ENCODE peak calls at places on chromosome 5, in five cellular contexts. One of them, this sample, is unnamed. For H3K36me3, the result is how much of the 10 kb centered on the place peaks cover.

GRCh38 chr5:95595289-95595931 is 24.5 kb upstream of the GPR150 start:
- DNase-seq in ovary: no peak
- DNase-seq in RWPE2: no peak
- DNase-seq in brain microvascular endothelial cell: no peak
- DNase-seq in keratinocyte: no peak
- DNase-seq in this sample: no peak

GRCh38 chr5:135075621-135076585 is 41.9 kb upstream of the PITX1 start:
- DNase-seq in RWPE2: peak
- DNase-seq in ovary: no peak
- DNase-seq in brain microvascular endothelial cell: peak
- DNase-seq in keratinocyte: no peak
- DNase-seq in this sample: no peak

GRCh38 chr5:3546028-3546427 is 49.6 kb upstream of the IRX1 start:
- DNase-seq in RWPE2: no peak
- DNase-seq in keratinocyte: no peak
- DNase-seq in ovary: no peak
- DNase-seq in brain microvascular endothelial cell: no peak
- DNase-seq in this sample: no peak

GRCh38 chr5:115648072-115648471 is 22.2 kb upstream of the TMED7 start:
- DNase-seq in keratinocyte: no peak
- DNase-seq in RWPE2: no peak
- DNase-seq in brain microvascular endothelial cell: no peak
- DNase-seq in ovary: no peak
- DNase-seq in this sample: no peak

GRCh38 chr5:20683241-20683940 is 695.4 kb upstream of the CDH18 start:
- DNase-seq in brain microvascular endothelial cell: no peak
- DNase-seq in ovary: no peak
- DNase-seq in keratinocyte: no peak
- DNase-seq in RWPE2: no peak
- DNase-seq in this sample: no peak

GRCh38 chr5:93831449-93831848 is 90.0 kb upstream of the POU5F2 start:
- DNase-seq in keratinocyte: peak
- DNase-seq in brain microvascular endothelial cell: peak
- DNase-seq in ovary: no peak
- DNase-seq in RWPE2: no peak
- DNase-seq in this sample: no peak

GRCh38 chr5:115920171-115920725 is 42.0 kb upstream of the LVRN start:
- DNase-seq in RWPE2: no peak
- DNase-seq in ovary: no peak
- DNase-seq in keratinocyte: no peak
- DNase-seq in brain microvascular endothelial cell: no peak
- DNase-seq in this sample: no peak

GRCh38 chr5:130550553-130550940 is 614.5 kb downstream of the HINT1 start:
- DNase-seq in brain microvascular endothelial cell: no peak
- DNase-seq in RWPE2: no peak
- DNase-seq in keratinocyte: no peak
- DNase-seq in ovary: no peak
- DNase-seq in this sample: no peak

GRCh38 chr5:140108093-140109049 is 5.5 kb upstream of the PURA start:
- DNase-seq in keratinocyte: no peak
- DNase-seq in brain microvascular endothelial cell: no peak
- DNase-seq in RWPE2: peak
- DNase-seq in ovary: peak
- DNase-seq in this sample: peak

GRCh38 chr5:62555930-62556329 is 22.7 kb upstream of the LRRC70 start:
- DNase-seq in brain microvascular endothelial cell: no peak
- DNase-seq in RWPE2: no peak
- DNase-seq in ovary: no peak
- DNase-seq in keratinocyte: no peak
- DNase-seq in this sample: no peak

GRCh38 chr5:176151286-176151685 is 86.9 kb upstream of the SIMC1 start:
- DNase-seq in keratinocyte: no peak
- DNase-seq in brain microvascular endothelial cell: peak
- DNase-seq in RWPE2: no peak
- DNase-seq in ovary: no peak
- DNase-seq in this sample: no peak

GRCh38 chr5:1347571-1347970 is 2.7 kb upstream of the CLPTM1L start:
- DNase-seq in brain microvascular endothelial cell: no peak
- DNase-seq in ovary: no peak
- DNase-seq in RWPE2: no peak
- DNase-seq in keratinocyte: no peak
- DNase-seq in this sample: no peak

GRCh38 chr5:1343931-1344901 is 683 bp downstream of the CLPTM1L start:
- DNase-seq in brain microvascular endothelial cell: no peak
- DNase-seq in keratinocyte: no peak
- DNase-seq in RWPE2: no peak
- DNase-seq in ovary: no peak
- DNase-seq in this sample: peak

GRCh38 chr5:1344975-1345838 is at the start of gene CLPTM1L:
- DNase-seq in keratinocyte: no peak
- DNase-seq in brain microvascular endothelial cell: peak
- DNase-seq in ovary: peak
- DNase-seq in RWPE2: peak
- DNase-seq in this sample: peak

GRCh38 chr5:1346627-1347440 is 1.9 kb upstream of the CLPTM1L start:
- DNase-seq in RWPE2: no peak
- DNase-seq in ovary: no peak
- DNase-seq in keratinocyte: no peak
- DNase-seq in brain microvascular endothelial cell: no peak
- DNase-seq in this sample: no peak

DNA sequence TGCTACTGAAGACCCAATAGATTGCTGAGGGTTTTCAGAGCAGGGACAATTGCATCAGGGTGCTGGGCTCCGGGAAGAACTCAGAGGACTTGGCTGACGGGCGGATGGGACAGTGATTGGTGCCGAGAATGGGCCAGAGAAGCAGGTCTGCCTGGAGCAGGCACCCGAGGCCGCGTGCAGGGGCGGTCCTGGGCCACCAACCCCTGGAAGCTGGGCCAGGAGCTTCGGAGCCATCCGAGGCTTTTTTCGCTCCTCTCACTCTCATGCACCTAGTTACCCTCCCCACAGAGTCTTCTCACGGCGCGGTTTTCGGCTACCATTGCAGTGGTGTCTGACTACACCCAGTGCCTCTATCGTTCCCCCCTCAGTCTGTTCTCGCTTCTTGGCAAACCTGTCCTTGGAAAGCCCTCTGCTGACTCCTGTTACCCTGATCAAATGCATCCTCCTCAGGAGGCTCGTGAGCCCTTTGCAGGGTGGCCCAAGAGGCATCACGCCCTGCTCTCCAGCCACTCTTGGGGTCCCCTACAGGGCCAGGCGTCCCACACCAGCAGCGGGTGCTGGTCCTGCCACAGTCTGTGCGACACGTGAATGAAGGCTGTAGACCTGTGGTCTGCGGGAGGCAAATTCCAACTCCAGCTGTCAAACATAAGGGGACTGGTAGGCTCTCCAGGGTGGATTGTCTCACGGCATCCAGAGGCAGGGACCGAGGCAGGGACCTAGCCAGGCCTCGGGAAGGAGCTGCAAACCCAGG is 1.2 kb upstream of the CLPTM1L start:
- DNase-seq in brain microvascular endothelial cell: no peak
- DNase-seq in ovary: no peak
- DNase-seq in keratinocyte: no peak
- DNase-seq in RWPE2: no peak
- DNase-seq in this sample: no peak
- H3K4me3 ChIP-seq in brain microvascular endothelial cell: peak
- H3K4me3 ChIP-seq in ovary: peak
- H3K4me3 ChIP-seq in keratinocyte: peak
- H3K4me3 ChIP-seq in RWPE2: peak
- H3K4me3 ChIP-seq in this sample: peak

GRCh38 chr5:179137001-179137642 is 76.9 kb downstream of the ZNF354C start:
- DNase-seq in RWPE2: peak
- DNase-seq in ovary: no peak
- DNase-seq in keratinocyte: no peak
- DNase-seq in brain microvascular endothelial cell: no peak
- DNase-seq in this sample: no peak
- H3K36me3 ChIP-seq in RWPE2: under half
- H3K36me3 ChIP-seq in ovary: under half
- H3K36me3 ChIP-seq in keratinocyte: under half
- H3K36me3 ChIP-seq in brain microvascular endothelial cell: under half
- H3K36me3 ChIP-seq in this sample: under half

GRCh38 chr5:178314066-178314660 is 81.6 kb upstream of the PHYKPL start:
- DNase-seq in keratinocyte: no peak
- DNase-seq in ovary: no peak
- DNase-seq in RWPE2: peak
- DNase-seq in brain microvascular endothelial cell: no peak
- DNase-seq in this sample: no peak

GRCh38 chr5:178313316-178313715 is 80.7 kb upstream of the PHYKPL start:
- DNase-seq in keratinocyte: no peak
- DNase-seq in RWPE2: peak
- DNase-seq in brain microvascular endothelial cell: no peak
- DNase-seq in ovary: no peak
- DNase-seq in this sample: no peak

GRCh38 chr5:178314961-178315820 is 82.6 kb upstream of the PHYKPL start:
- DNase-seq in RWPE2: peak
- DNase-seq in brain microvascular endothelial cell: no peak
- DNase-seq in ovary: no peak
- DNase-seq in keratinocyte: no peak
- DNase-seq in this sample: no peak

GRCh38 chr5:178310130-178310865 is 77.7 kb upstream of the PHYKPL start:
- DNase-seq in ovary: no peak
- DNase-seq in keratinocyte: no peak
- DNase-seq in brain microvascular endothelial cell: no peak
- DNase-seq in RWPE2: peak
- DNase-seq in this sample: no peak

DNA sequence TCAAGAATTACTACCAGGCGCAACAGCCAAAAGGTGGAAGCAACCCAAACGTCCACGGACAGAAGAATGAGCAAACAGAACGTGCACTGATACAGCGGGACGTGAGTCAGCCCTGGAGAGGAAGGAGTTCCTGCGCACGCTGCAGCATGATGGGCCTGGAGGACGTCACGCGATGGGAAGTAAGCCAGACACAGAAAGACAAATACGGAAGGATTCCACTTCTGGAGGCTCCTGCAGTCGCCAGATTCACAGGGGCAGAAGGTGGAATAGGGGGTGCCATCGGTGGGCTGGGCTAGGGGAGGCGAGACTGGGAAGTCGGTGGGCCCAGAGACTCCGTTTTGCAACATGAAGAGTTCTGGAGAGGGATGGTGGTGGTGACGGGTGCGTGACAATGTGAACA is 80.3 kb upstream of the PHYKPL start:
- DNase-seq in keratinocyte: no peak
- DNase-seq in ovary: no peak
- DNase-seq in RWPE2: peak
- DNase-seq in brain microvascular endothelial cell: no peak
- DNase-seq in this sample: no peak
- H3K4me3 ChIP-seq in keratinocyte: no peak
- H3K4me3 ChIP-seq in ovary: no peak
- H3K4me3 ChIP-seq in RWPE2: no peak
- H3K4me3 ChIP-seq in brain microvascular endothelial cell: no peak
- H3K4me3 ChIP-seq in this sample: no peak

DNA sequence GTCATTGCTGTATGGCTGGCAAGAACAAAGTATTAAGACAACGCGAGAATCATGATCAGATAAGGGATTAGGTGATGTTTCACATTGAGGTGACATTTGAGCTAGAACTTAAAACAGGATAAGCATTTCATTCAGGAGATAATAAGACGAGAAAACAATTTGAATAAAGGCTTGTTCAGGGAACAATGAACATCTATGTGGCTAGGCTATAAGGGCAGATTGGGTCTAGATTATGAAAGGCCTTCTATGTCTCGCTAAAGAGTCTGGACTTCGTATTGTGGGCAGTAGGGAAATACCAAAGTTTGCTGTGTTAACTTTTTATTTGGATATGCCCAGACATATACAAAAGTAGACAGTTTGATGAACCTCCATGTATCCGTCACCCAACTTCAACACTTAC is 6.9 kb downstream of the MRPL22 start:
- DNase-seq in keratinocyte: no peak
- DNase-seq in ovary: no peak
- DNase-seq in brain microvascular endothelial cell: no peak
- DNase-seq in RWPE2: no peak
- DNase-seq in this sample: no peak
- H3K36me3 ChIP-seq in keratinocyte: under half
- H3K36me3 ChIP-seq in ovary: under half
- H3K36me3 ChIP-seq in brain microvascular endothelial cell: under half
- H3K36me3 ChIP-seq in RWPE2: half or more
- H3K36me3 ChIP-seq in this sample: under half

GRCh38 chr5:169650701-169651331 is 13.7 kb downstream of the DOCK2 start:
- DNase-seq in ovary: no peak
- DNase-seq in brain microvascular endothelial cell: peak
- DNase-seq in RWPE2: no peak
- DNase-seq in keratinocyte: no peak
- DNase-seq in this sample: no peak

GRCh38 chr5:169648725-169649124 is 11.7 kb downstream of the DOCK2 start:
- DNase-seq in ovary: no peak
- DNase-seq in brain microvascular endothelial cell: no peak
- DNase-seq in RWPE2: no peak
- DNase-seq in keratinocyte: no peak
- DNase-seq in this sample: no peak

GRCh38 chr5:169652057-169652456 is 15.0 kb downstream of the DOCK2 start:
- DNase-seq in ovary: no peak
- DNase-seq in RWPE2: no peak
- DNase-seq in brain microvascular endothelial cell: no peak
- DNase-seq in keratinocyte: no peak
- DNase-seq in this sample: no peak

GRCh38 chr5:169649486-169649885 is 12.4 kb downstream of the DOCK2 start:
- DNase-seq in RWPE2: no peak
- DNase-seq in ovary: no peak
- DNase-seq in keratinocyte: no peak
- DNase-seq in brain microvascular endothelial cell: no peak
- DNase-seq in this sample: no peak

DNA sequence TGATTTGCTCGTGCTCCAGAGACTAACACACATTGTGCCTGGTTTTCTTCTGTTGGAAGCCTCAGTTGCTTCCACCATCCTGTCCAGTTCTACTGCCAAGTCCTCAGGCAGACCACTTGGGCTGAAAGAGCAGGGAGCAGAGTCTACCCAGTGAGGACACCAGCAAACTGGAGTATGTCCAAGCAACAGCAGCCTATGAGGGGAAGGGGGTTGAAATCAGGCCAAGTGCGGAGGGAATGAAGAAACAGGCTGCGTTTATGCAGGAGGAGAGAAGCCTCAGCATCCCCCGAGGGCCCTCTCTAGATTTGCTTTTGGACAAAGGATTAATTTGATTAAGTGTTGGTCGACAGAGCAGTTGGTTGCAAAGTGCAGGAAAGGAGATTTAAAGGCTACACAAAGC is 14.5 kb downstream of the DOCK2 start:
- DNase-seq in brain microvascular endothelial cell: no peak
- DNase-seq in keratinocyte: no peak
- DNase-seq in RWPE2: no peak
- DNase-seq in ovary: no peak
- DNase-seq in this sample: no peak
- H3K4me3 ChIP-seq in brain microvascular endothelial cell: no peak
- H3K4me3 ChIP-seq in keratinocyte: no peak
- H3K4me3 ChIP-seq in RWPE2: no peak
- H3K4me3 ChIP-seq in ovary: no peak
- H3K4me3 ChIP-seq in this sample: no peak